ENCODE peak calls at places on chromosomes 16 and 17, in eight cellular contexts. One of them, this sample, is unnamed. For H3K4me1, the result is how much of the 10 kb centered on the place peaks cover.

GRCh38 chr17:81270279-81270678 is 24.8 kb downstream of the SLC38A10 start:
- DNase-seq in naive thymus-derived CD4-positive, alpha-beta T cell: no peak
- DNase-seq in ascending aorta: no peak
- DNase-seq in A549: no peak
- DNase-seq in ovary: no peak
- DNase-seq in body of pancreas: no peak
- DNase-seq in psoas muscle: no peak
- DNase-seq in upper lobe of right lung: no peak
- DNase-seq in this sample: no peak

GRCh38 chr17:18323007-18323406 is 7.9 kb downstream of the SMCR8 start:
- DNase-seq in naive thymus-derived CD4-positive, alpha-beta T cell: no peak
- DNase-seq in ascending aorta: no peak
- DNase-seq in A549: peak
- DNase-seq in ovary: no peak
- DNase-seq in body of pancreas: no peak
- DNase-seq in psoas muscle: no peak
- DNase-seq in upper lobe of right lung: no peak
- DNase-seq in this sample: no peak

GRCh38 chr17:57849163-57849873 is 526 bp downstream of the MRPS23 start:
- DNase-seq in naive thymus-derived CD4-positive, alpha-beta T cell: no peak
- DNase-seq in ascending aorta: no peak
- DNase-seq in A549: no peak
- DNase-seq in ovary: no peak
- DNase-seq in body of pancreas: no peak
- DNase-seq in psoas muscle: no peak
- DNase-seq in upper lobe of right lung: no peak
- DNase-seq in this sample: no peak

GRCh38 chr16:11605564-11605886 is 18.8 kb upstream of the LITAF start:
- DNase-seq in naive thymus-derived CD4-positive, alpha-beta T cell: no peak
- DNase-seq in ascending aorta: no peak
- DNase-seq in A549: no peak
- DNase-seq in ovary: no peak
- DNase-seq in body of pancreas: no peak
- DNase-seq in psoas muscle: no peak
- DNase-seq in upper lobe of right lung: no peak
- DNase-seq in this sample: no peak

GRCh38 chr16:87954361-87954760 is 3.1 kb downstream of the BANP start:
- DNase-seq in naive thymus-derived CD4-positive, alpha-beta T cell: no peak
- DNase-seq in ascending aorta: no peak
- DNase-seq in A549: no peak
- DNase-seq in ovary: no peak
- DNase-seq in body of pancreas: no peak
- DNase-seq in psoas muscle: no peak
- DNase-seq in upper lobe of right lung: no peak
- DNase-seq in this sample: no peak

GRCh38 chr17:62014526-62014925 is 50.6 kb downstream of the MED13 start:
- DNase-seq in naive thymus-derived CD4-positive, alpha-beta T cell: no peak
- DNase-seq in ascending aorta: no peak
- DNase-seq in A549: no peak
- DNase-seq in ovary: no peak
- DNase-seq in body of pancreas: no peak
- DNase-seq in psoas muscle: no peak
- DNase-seq in upper lobe of right lung: no peak
- DNase-seq in this sample: no peak

GRCh38 chr16:89761304-89761922 is 40.1 kb downstream of the ZNF276 start:
- DNase-seq in naive thymus-derived CD4-positive, alpha-beta T cell: no peak
- DNase-seq in ascending aorta: no peak
- DNase-seq in A549: no peak
- DNase-seq in ovary: no peak
- DNase-seq in body of pancreas: no peak
- DNase-seq in psoas muscle: no peak
- DNase-seq in upper lobe of right lung: no peak
- DNase-seq in this sample: no peak

GRCh38 chr17:43337684-43338428 is 60.9 kb upstream of the ARL4D start:
- DNase-seq in naive thymus-derived CD4-positive, alpha-beta T cell: no peak
- DNase-seq in ascending aorta: no peak
- DNase-seq in A549: no peak
- DNase-seq in ovary: no peak
- DNase-seq in body of pancreas: no peak
- DNase-seq in psoas muscle: no peak
- DNase-seq in upper lobe of right lung: no peak
- DNase-seq in this sample: no peak

GRCh38 chr16:68416057-68417046 is 32.0 kb downstream of the SMPD3 start:
- DNase-seq in naive thymus-derived CD4-positive, alpha-beta T cell: no peak
- DNase-seq in ascending aorta: no peak
- DNase-seq in A549: no peak
- DNase-seq in ovary: no peak
- DNase-seq in body of pancreas: peak
- DNase-seq in psoas muscle: no peak
- DNase-seq in upper lobe of right lung: no peak
- DNase-seq in this sample: no peak

GRCh38 chr16:86791287-86792074 is 213.1 kb downstream of the FOXL1 start:
- DNase-seq in naive thymus-derived CD4-positive, alpha-beta T cell: no peak
- DNase-seq in ascending aorta: no peak
- DNase-seq in A549: no peak
- DNase-seq in ovary: no peak
- DNase-seq in body of pancreas: no peak
- DNase-seq in psoas muscle: no peak
- DNase-seq in upper lobe of right lung: no peak
- DNase-seq in this sample: peak

GRCh38 chr17:79950306-79950705 is 85.4 kb downstream of the TBC1D16 start:
- DNase-seq in naive thymus-derived CD4-positive, alpha-beta T cell: no peak
- DNase-seq in ascending aorta: no peak
- DNase-seq in A549: no peak
- DNase-seq in ovary: peak
- DNase-seq in body of pancreas: peak
- DNase-seq in psoas muscle: no peak
- DNase-seq in upper lobe of right lung: peak
- DNase-seq in this sample: no peak

GRCh38 chr16:76748698-76749097 is 442.3 kb upstream of the MON1B start:
- DNase-seq in naive thymus-derived CD4-positive, alpha-beta T cell: no peak
- DNase-seq in ascending aorta: no peak
- DNase-seq in A549: no peak
- DNase-seq in ovary: no peak
- DNase-seq in body of pancreas: no peak
- DNase-seq in psoas muscle: no peak
- DNase-seq in upper lobe of right lung: no peak
- DNase-seq in this sample: no peak

GRCh38 chr17:8611135-8611534 is 19.4 kb downstream of the MYH10 start:
- DNase-seq in naive thymus-derived CD4-positive, alpha-beta T cell: no peak
- DNase-seq in ascending aorta: no peak
- DNase-seq in A549: no peak
- DNase-seq in ovary: no peak
- DNase-seq in body of pancreas: no peak
- DNase-seq in psoas muscle: no peak
- DNase-seq in upper lobe of right lung: no peak
- DNase-seq in this sample: no peak

GRCh38 chr17:57889892-57890856 is 40.3 kb upstream of the MRPS23 start:
- DNase-seq in naive thymus-derived CD4-positive, alpha-beta T cell: no peak
- DNase-seq in ascending aorta: peak
- DNase-seq in A549: peak
- DNase-seq in ovary: peak
- DNase-seq in body of pancreas: peak
- DNase-seq in psoas muscle: peak
- DNase-seq in upper lobe of right lung: peak
- DNase-seq in this sample: peak

GRCh38 chr17:71511266-71511995 is 609.4 kb upstream of the SOX9 start:
- DNase-seq in naive thymus-derived CD4-positive, alpha-beta T cell: no peak
- DNase-seq in ascending aorta: no peak
- DNase-seq in A549: no peak
- DNase-seq in ovary: no peak
- DNase-seq in body of pancreas: no peak
- DNase-seq in psoas muscle: no peak
- DNase-seq in upper lobe of right lung: no peak
- DNase-seq in this sample: no peak

GRCh38 chr17:38452719-38453118 is 24.5 kb downstream of the ARHGAP23 start:
- DNase-seq in naive thymus-derived CD4-positive, alpha-beta T cell: no peak
- DNase-seq in ascending aorta: no peak
- DNase-seq in A549: no peak
- DNase-seq in ovary: no peak
- DNase-seq in body of pancreas: no peak
- DNase-seq in psoas muscle: no peak
- DNase-seq in upper lobe of right lung: no peak
- DNase-seq in this sample: no peak
- H3K4me1 ChIP-seq in naive thymus-derived CD4-positive, alpha-beta T cell: under half
- H3K4me1 ChIP-seq in ascending aorta: under half
- H3K4me1 ChIP-seq in A549: half or more
- H3K4me1 ChIP-seq in ovary: under half
- H3K4me1 ChIP-seq in body of pancreas: under half
- H3K4me1 ChIP-seq in psoas muscle: under half
- H3K4me1 ChIP-seq in upper lobe of right lung: under half
- H3K4me1 ChIP-seq in this sample: half or more

GRCh38 chr17:50437409-50437808 is 11.4 kb downstream of the ACSF2 start:
- DNase-seq in naive thymus-derived CD4-positive, alpha-beta T cell: no peak
- DNase-seq in ascending aorta: no peak
- DNase-seq in A549: no peak
- DNase-seq in ovary: no peak
- DNase-seq in body of pancreas: no peak
- DNase-seq in psoas muscle: no peak
- DNase-seq in upper lobe of right lung: no peak
- DNase-seq in this sample: no peak

GRCh38 chr17:50443492-50444051 is 17.6 kb downstream of the ACSF2 start:
- DNase-seq in naive thymus-derived CD4-positive, alpha-beta T cell: no peak
- DNase-seq in ascending aorta: no peak
- DNase-seq in A549: no peak
- DNase-seq in ovary: no peak
- DNase-seq in body of pancreas: no peak
- DNase-seq in psoas muscle: no peak
- DNase-seq in upper lobe of right lung: no peak
- DNase-seq in this sample: no peak

GRCh38 chr17:50439008-50439407 is 13.0 kb downstream of the ACSF2 start:
- DNase-seq in naive thymus-derived CD4-positive, alpha-beta T cell: no peak
- DNase-seq in ascending aorta: no peak
- DNase-seq in A549: no peak
- DNase-seq in ovary: no peak
- DNase-seq in body of pancreas: no peak
- DNase-seq in psoas muscle: no peak
- DNase-seq in upper lobe of right lung: no peak
- DNase-seq in this sample: no peak

GRCh38 chr17:50440838-50441829 is 15.1 kb downstream of the ACSF2 start:
- DNase-seq in naive thymus-derived CD4-positive, alpha-beta T cell: no peak
- DNase-seq in ascending aorta: no peak
- DNase-seq in A549: no peak
- DNase-seq in ovary: no peak
- DNase-seq in body of pancreas: no peak
- DNase-seq in psoas muscle: no peak
- DNase-seq in upper lobe of right lung: no peak
- DNase-seq in this sample: no peak

GRCh38 chr17:50440172-50440837 is 14.3 kb downstream of the ACSF2 start:
- DNase-seq in naive thymus-derived CD4-positive, alpha-beta T cell: no peak
- DNase-seq in ascending aorta: no peak
- DNase-seq in A549: no peak
- DNase-seq in ovary: no peak
- DNase-seq in body of pancreas: peak
- DNase-seq in psoas muscle: no peak
- DNase-seq in upper lobe of right lung: peak
- DNase-seq in this sample: no peak
- H3K4me1 ChIP-seq in naive thymus-derived CD4-positive, alpha-beta T cell: under half
- H3K4me1 ChIP-seq in ascending aorta: under half
- H3K4me1 ChIP-seq in A549: under half
- H3K4me1 ChIP-seq in ovary: under half
- H3K4me1 ChIP-seq in body of pancreas: under half
- H3K4me1 ChIP-seq in psoas muscle: under half
- H3K4me1 ChIP-seq in upper lobe of right lung: under half
- H3K4me1 ChIP-seq in this sample: under half

GRCh38 chr16:12805091-12805490 is 1.4 kb upstream of the CPPED1 start:
- DNase-seq in naive thymus-derived CD4-positive, alpha-beta T cell: no peak
- DNase-seq in ascending aorta: no peak
- DNase-seq in A549: no peak
- DNase-seq in ovary: no peak
- DNase-seq in body of pancreas: no peak
- DNase-seq in psoas muscle: no peak
- DNase-seq in upper lobe of right lung: no peak
- DNase-seq in this sample: no peak
- H3K4me1 ChIP-seq in naive thymus-derived CD4-positive, alpha-beta T cell: under half
- H3K4me1 ChIP-seq in ascending aorta: under half
- H3K4me1 ChIP-seq in A549: under half
- H3K4me1 ChIP-seq in ovary: under half
- H3K4me1 ChIP-seq in body of pancreas: under half
- H3K4me1 ChIP-seq in psoas muscle: under half
- H3K4me1 ChIP-seq in upper lobe of right lung: under half
- H3K4me1 ChIP-seq in this sample: under half

GRCh38 chr17:41784207-41784744 is 2.2 kb downstream of the JUP start:
- DNase-seq in naive thymus-derived CD4-positive, alpha-beta T cell: no peak
- DNase-seq in ascending aorta: no peak
- DNase-seq in A549: peak
- DNase-seq in ovary: no peak
- DNase-seq in body of pancreas: peak
- DNase-seq in psoas muscle: no peak
- DNase-seq in upper lobe of right lung: no peak
- DNase-seq in this sample: no peak

GRCh38 chr17:41779954-41780353 is 6.6 kb downstream of the JUP start:
- DNase-seq in naive thymus-derived CD4-positive, alpha-beta T cell: no peak
- DNase-seq in ascending aorta: no peak
- DNase-seq in A549: no peak
- DNase-seq in ovary: no peak
- DNase-seq in body of pancreas: no peak
- DNase-seq in psoas muscle: no peak
- DNase-seq in upper lobe of right lung: no peak
- DNase-seq in this sample: no peak

GRCh38 chr17:41785091-41785875 is 1.2 kb downstream of the JUP start:
- DNase-seq in naive thymus-derived CD4-positive, alpha-beta T cell: no peak
- DNase-seq in ascending aorta: no peak
- DNase-seq in A549: peak
- DNase-seq in ovary: peak
- DNase-seq in body of pancreas: no peak
- DNase-seq in psoas muscle: no peak
- DNase-seq in upper lobe of right lung: no peak
- DNase-seq in this sample: no peak

GRCh38 chr17:41781404-41782110 is 5.0 kb downstream of the JUP start:
- DNase-seq in naive thymus-derived CD4-positive, alpha-beta T cell: no peak
- DNase-seq in ascending aorta: no peak
- DNase-seq in A549: peak
- DNase-seq in ovary: no peak
- DNase-seq in body of pancreas: no peak
- DNase-seq in psoas muscle: no peak
- DNase-seq in upper lobe of right lung: no peak
- DNase-seq in this sample: no peak

DNA sequence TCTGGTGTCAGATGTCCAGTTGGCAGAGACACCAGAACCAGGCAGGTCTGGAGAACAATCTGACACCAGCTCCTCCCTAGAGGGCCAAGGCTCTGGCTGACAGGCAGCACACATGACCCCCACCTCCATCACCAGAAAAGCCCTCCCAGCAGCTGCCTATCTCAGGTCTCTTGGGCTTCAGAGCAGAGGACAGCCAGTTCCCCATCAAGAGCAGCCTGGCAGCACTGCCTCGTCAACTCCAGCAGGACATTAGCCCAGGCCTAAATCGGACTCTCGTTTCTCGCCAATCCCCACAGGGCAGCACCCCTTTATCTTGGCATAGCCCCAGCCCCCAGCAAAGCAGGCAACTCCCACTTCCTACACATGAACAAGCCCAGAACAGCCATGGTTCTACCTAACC is 4.4 kb downstream of the JUP start:
- DNase-seq in naive thymus-derived CD4-positive, alpha-beta T cell: no peak
- DNase-seq in ascending aorta: no peak
- DNase-seq in A549: no peak
- DNase-seq in ovary: no peak
- DNase-seq in body of pancreas: no peak
- DNase-seq in psoas muscle: peak
- DNase-seq in upper lobe of right lung: no peak
- DNase-seq in this sample: no peak
- H3K4me1 ChIP-seq in naive thymus-derived CD4-positive, alpha-beta T cell: under half
- H3K4me1 ChIP-seq in ascending aorta: under half
- H3K4me1 ChIP-seq in A549: half or more
- H3K4me1 ChIP-seq in ovary: under half
- H3K4me1 ChIP-seq in body of pancreas: half or more
- H3K4me1 ChIP-seq in psoas muscle: half or more
- H3K4me1 ChIP-seq in upper lobe of right lung: half or more
- H3K4me1 ChIP-seq in this sample: under half